ENCODE peak calls at places on chromosomes 16 and 17, in six cellular contexts. One of them, this sample, is unnamed.

GRCh38 chr16:24499193-24499814 is 40.1 kb upstream of the RBBP6 start:
- DNase-seq in K562: peak; percentile 47
- DNase-seq in SK-N-SH: peak; percentile 47
- DNase-seq in GM12878: no peak
- DNase-seq in H1: peak; percentile 44
- DNase-seq in HepG2: peak; percentile 21
- DNase-seq in this sample: peak; percentile 11

GRCh38 chr16:9257843-9258242 is 166.4 kb downstream of the HAPSTR1 start:
- DNase-seq in HepG2: no peak
- DNase-seq in GM12878: no peak
- DNase-seq in SK-N-SH: no peak
- DNase-seq in K562: no peak
- DNase-seq in H1: no peak
- DNase-seq in this sample: no peak

GRCh38 chr16:68319185-68319908 is 8.5 kb downstream of the PRMT7 start:
- DNase-seq in HepG2: no peak
- DNase-seq in SK-N-SH: no peak
- DNase-seq in K562: no peak
- DNase-seq in GM12878: no peak
- DNase-seq in H1: no peak
- DNase-seq in this sample: no peak

GRCh38 chr16:4697867-4698291 is 4.5 kb downstream of the NUDT16L1 start:
- DNase-seq in SK-N-SH: no peak
- DNase-seq in K562: no peak
- DNase-seq in GM12878: no peak
- DNase-seq in H1: no peak
- DNase-seq in HepG2: no peak
- DNase-seq in this sample: no peak

GRCh38 chr16:85759136-85759535 is 8.2 kb upstream of the C16orf74 start:
- DNase-seq in GM12878: no peak
- DNase-seq in H1: no peak
- DNase-seq in HepG2: no peak
- DNase-seq in SK-N-SH: no peak
- DNase-seq in K562: no peak
- DNase-seq in this sample: peak; percentile 59

GRCh38 chr17:12983986-12984932 is 33.6 kb downstream of the ELAC2 start:
- DNase-seq in HepG2: no peak
- DNase-seq in GM12878: no peak
- DNase-seq in H1: no peak
- DNase-seq in SK-N-SH: no peak
- DNase-seq in K562: no peak
- DNase-seq in this sample: no peak

GRCh38 chr16:66911112-66911511 is 7.6 kb downstream of the CDH16 start:
- DNase-seq in GM12878: no peak
- DNase-seq in HepG2: no peak
- DNase-seq in SK-N-SH: no peak
- DNase-seq in H1: no peak
- DNase-seq in K562: no peak
- DNase-seq in this sample: peak; percentile 20

GRCh38 chr17:51298508-51299371 is 38.4 kb downstream of the UTP18 start:
- DNase-seq in H1: no peak
- DNase-seq in GM12878: no peak
- DNase-seq in K562: peak; percentile 30
- DNase-seq in SK-N-SH: peak; percentile 65
- DNase-seq in HepG2: peak; percentile 76
- DNase-seq in this sample: peak; percentile 9

GRCh38 chr17:46770818-46771600 is 47.5 kb downstream of the WNT3 start:
- DNase-seq in SK-N-SH: peak; percentile 91
- DNase-seq in HepG2: peak; percentile 50
- DNase-seq in H1: no peak
- DNase-seq in GM12878: no peak
- DNase-seq in K562: peak; percentile 88
- DNase-seq in this sample: peak; percentile 17

GRCh38 chr16:84751947-84752346 is 52.1 kb downstream of the USP10 start:
- DNase-seq in GM12878: peak; percentile 70
- DNase-seq in HepG2: no peak
- DNase-seq in SK-N-SH: no peak
- DNase-seq in H1: no peak
- DNase-seq in K562: no peak
- DNase-seq in this sample: peak; percentile 61

GRCh38 chr17:49000943-49001342 is 3.8 kb downstream of the IGF2BP1 start:
- DNase-seq in HepG2: no peak
- DNase-seq in K562: no peak
- DNase-seq in SK-N-SH: no peak
- DNase-seq in H1: no peak
- DNase-seq in GM12878: no peak
- DNase-seq in this sample: peak; percentile 27

DNA sequence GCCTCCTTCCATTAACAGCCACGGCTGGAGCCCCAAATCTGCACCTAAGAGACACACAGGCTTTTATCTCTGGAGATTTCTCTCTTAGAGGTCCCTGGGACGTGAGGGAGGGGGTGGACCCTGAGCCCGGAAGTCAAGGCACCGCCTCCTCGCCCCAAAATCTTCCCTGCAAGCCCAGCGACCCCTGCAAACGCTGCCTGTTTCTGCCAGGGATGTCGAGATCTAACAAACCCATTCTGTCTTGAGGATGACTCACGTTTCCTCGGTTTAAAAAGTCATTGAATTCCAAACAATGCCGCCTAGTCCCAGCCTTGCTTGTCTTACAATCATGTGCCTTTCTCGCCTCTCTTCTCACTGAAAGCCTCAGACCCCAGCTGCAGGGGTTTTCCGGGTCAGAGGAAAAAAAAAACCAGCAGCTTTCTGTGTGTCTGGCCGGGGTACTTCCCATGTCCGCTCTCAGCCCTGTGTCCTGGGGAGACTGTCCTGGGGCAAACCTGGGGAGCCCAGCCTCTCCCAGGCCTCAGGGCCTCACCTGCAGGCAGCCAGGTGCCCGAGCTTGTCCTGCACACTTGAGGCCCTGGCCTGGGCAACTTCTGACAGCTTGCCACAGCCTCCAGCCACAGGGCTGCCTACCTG is 15.4 kb downstream of the ARL2BP start:
- DNase-seq in GM12878: peak; percentile 42
- DNase-seq in H1: peak; percentile 49
- DNase-seq in SK-N-SH: no peak
- DNase-seq in HepG2: no peak
- DNase-seq in K562: peak; percentile 44
- DNase-seq in this sample: no peak
- TF ChIP-seq GABPA in GM12878: no peak
- TF ChIP-seq GABPA in H1: no peak
- TF ChIP-seq GABPA in SK-N-SH: no peak
- TF ChIP-seq GABPA in HepG2: no peak
- TF ChIP-seq GABPA in K562: no peak
- TF ChIP-seq GABPA in this sample: no peak

GRCh38 chr17:226108-226772 is 44.8 kb upstream of the DOC2B start:
- DNase-seq in SK-N-SH: no peak
- DNase-seq in H1: no peak
- DNase-seq in GM12878: no peak
- DNase-seq in K562: no peak
- DNase-seq in HepG2: no peak
- DNase-seq in this sample: no peak

GRCh38 chr17:227581-228222 is 46.3 kb upstream of the DOC2B start:
- DNase-seq in GM12878: no peak
- DNase-seq in SK-N-SH: no peak
- DNase-seq in H1: no peak
- DNase-seq in HepG2: no peak
- DNase-seq in K562: no peak
- DNase-seq in this sample: no peak

GRCh38 chr17:225551-225950 is 44.1 kb upstream of the DOC2B start:
- DNase-seq in SK-N-SH: no peak
- DNase-seq in GM12878: no peak
- DNase-seq in HepG2: no peak
- DNase-seq in K562: no peak
- DNase-seq in H1: no peak
- DNase-seq in this sample: no peak

GRCh38 chr17:228223-228615 is 46.8 kb upstream of the DOC2B start:
- DNase-seq in GM12878: no peak
- DNase-seq in K562: no peak
- DNase-seq in HepG2: no peak
- DNase-seq in SK-N-SH: no peak
- DNase-seq in H1: no peak
- DNase-seq in this sample: no peak

GRCh38 chr17:226773-227580 is 45.5 kb upstream of the DOC2B start:
- DNase-seq in GM12878: no peak
- DNase-seq in SK-N-SH: no peak
- DNase-seq in HepG2: no peak
- DNase-seq in H1: no peak
- DNase-seq in K562: no peak
- DNase-seq in this sample: no peak
- TF ChIP-seq GABPA in GM12878: no peak
- TF ChIP-seq GABPA in SK-N-SH: no peak
- TF ChIP-seq GABPA in HepG2: no peak
- TF ChIP-seq GABPA in H1: no peak
- TF ChIP-seq GABPA in K562: no peak
- TF ChIP-seq GABPA in this sample: no peak

GRCh38 chr16:47667956-47668355 is 206.8 kb downstream of the PHKB start:
- DNase-seq in K562: no peak
- DNase-seq in GM12878: no peak
- DNase-seq in HepG2: no peak
- DNase-seq in SK-N-SH: no peak
- DNase-seq in H1: no peak
- DNase-seq in this sample: no peak
- TF ChIP-seq GABPA in K562: no peak
- TF ChIP-seq GABPA in GM12878: no peak
- TF ChIP-seq GABPA in HepG2: no peak
- TF ChIP-seq GABPA in SK-N-SH: no peak
- TF ChIP-seq GABPA in H1: no peak
- TF ChIP-seq GABPA in this sample: no peak

DNA sequence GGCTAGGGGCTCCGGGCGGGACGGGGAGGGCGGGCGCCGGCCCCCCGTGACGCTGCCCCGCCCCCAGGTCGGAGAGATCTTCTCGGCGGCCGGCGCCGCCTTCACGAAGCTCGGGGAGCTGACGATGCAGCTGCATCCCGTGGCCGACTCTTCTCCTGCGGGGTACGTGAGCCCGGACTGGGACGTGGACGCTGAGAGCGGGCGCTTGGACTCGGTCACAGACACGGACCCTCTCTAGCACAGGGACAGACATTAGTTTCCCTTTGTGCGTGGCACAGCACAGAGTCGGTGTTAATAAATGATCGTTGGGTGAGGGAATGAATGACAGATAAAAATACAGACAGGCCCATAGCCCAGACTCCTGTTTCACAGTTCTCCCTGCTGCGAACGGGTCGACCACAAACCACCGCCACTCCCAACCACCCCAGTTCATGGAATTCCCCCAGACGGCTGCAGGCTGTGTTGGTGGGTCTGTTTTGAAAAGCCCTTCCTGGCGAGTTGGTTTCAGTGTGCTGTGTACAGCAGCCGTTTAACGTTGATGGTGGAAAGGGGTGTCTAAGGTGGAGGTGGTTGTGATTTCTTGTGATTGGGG is 2.7 kb downstream of the RNASEK start:
- DNase-seq in GM12878: peak; percentile 54
- DNase-seq in H1: no peak
- DNase-seq in K562: no peak
- DNase-seq in SK-N-SH: no peak
- DNase-seq in HepG2: no peak
- DNase-seq in this sample: no peak
- TF ChIP-seq GABPA in GM12878: no peak
- TF ChIP-seq GABPA in H1: no peak
- TF ChIP-seq GABPA in K562: no peak
- TF ChIP-seq GABPA in SK-N-SH: no peak
- TF ChIP-seq GABPA in HepG2: no peak
- TF ChIP-seq GABPA in this sample: no peak